ENCODE peak calls at places on chromosome 16, in four cellular contexts. W, Q, A and M are unnamed samples.

GRCh38 chr16:25627641-25628040 is 64.1 kb upstream of the HS3ST4 start:
- DNase-seq in W (no peak), Q (no peak), A (no peak), M (no peak)

GRCh38 chr16:27386674-27387073 is 15.3 kb upstream of the IL21R start:
- DNase-seq in W (no peak), Q (no peak), A (no peak), M (no peak)

GRCh38 chr16:89770367-89770766 is 46.1 kb downstream of the FANCA start:
- DNase-seq in W (no peak), Q (no peak), A (no peak), M (no peak)

GRCh38 chr16:85699628-85700027 is 10.9 kb upstream of the GINS2 start:
- DNase-seq in W (peak; percentile 52), Q (no peak), A (peak; percentile 82), M (peak; percentile 73)

GRCh38 chr16:59470556-59470955 is 736.4 kb upstream of the GOT2 start:
- DNase-seq in W (no peak), Q (no peak), A (no peak), M (no peak)

GRCh38 chr16:81553080-81553813 is 108.6 kb downstream of the CMIP start:
- DNase-seq in W (no peak), Q (peak; percentile 27), A (peak; percentile 86), M (no peak)

GRCh38 chr16:50197582-50197981 is 44.5 kb downstream of the TENT4B start:
- DNase-seq in W (no peak), Q (no peak), A (no peak), M (no peak)

GRCh38 chr16:11224096-11224893 is 31.7 kb downstream of the SOCS1 start:
- DNase-seq in W (no peak), Q (no peak), A (no peak), M (peak; percentile 38)

GRCh38 chr16:84406006-84406963 is 37.9 kb downstream of the ATP2C2 start:
- DNase-seq in W (no peak), Q (no peak), A (no peak), M (no peak)

GRCh38 chr16:73093146-73094144 is 45.5 kb upstream of the ZFHX3 start:
- DNase-seq in W (peak; percentile 27), Q (no peak), A (no peak), M (no peak)

GRCh38 chr16:16127469-16128116 is 95.7 kb downstream of the ABCC6 start:
- DNase-seq in W (peak; percentile 73), Q (peak; percentile 81), A (peak; percentile 80), M (peak; percentile 83)

GRCh38 chr16:83458612-83459011 is 349.2 kb upstream of the HSBP1 start:
- DNase-seq in W (no peak), Q (no peak), A (peak; percentile 81), M (peak; percentile 59)

GRCh38 chr16:87880117-87880696 is 10.9 kb upstream of the SLC7A5 start:
- DNase-seq in W (no peak), Q (no peak), A (no peak), M (no peak)

GRCh38 chr16:2516391-2517240 is 2.9 kb downstream of the ATP6V0C start:
- DNase-seq in W (no peak), Q (no peak), A (peak; percentile 47), M (no peak)

GRCh38 chr16:10122546-10122945 is 59.7 kb downstream of the GRIN2A start:
- DNase-seq in W (no peak), Q (peak; percentile 16), A (peak; percentile 2), M (peak; percentile 16)

GRCh38 chr16:12901597-12902436 is at the start of gene SHISA9:
- DNase-seq in W (no peak), Q (peak; percentile 41), A (peak; percentile 41), M (peak; percentile 45)

GRCh38 chr16:81505011-81505660 is 60.5 kb downstream of the CMIP start:
- DNase-seq in W (no peak), Q (no peak), A (no peak), M (no peak)

GRCh38 chr16:17572145-17572544 is 101.4 kb upstream of the XYLT1 start:
- DNase-seq in W (no peak), Q (no peak), A (no peak), M (no peak)

GRCh38 chr16:11080999-11081630 is 136.8 kb downstream of the CLEC16A start:
- DNase-seq in W (no peak), Q (no peak), A (no peak), M (no peak)

GRCh38 chr16:35746281-35746962 is 2287.0 kb downstream of the TP53TG3F start:
- DNase-seq in W (no peak), Q (no peak), A (no peak), M (no peak)

GRCh38 chr16:67200491-67200890 is 1.6 kb downstream of the ELMO3 start:
- DNase-seq in W (no peak), Q (no peak), A (no peak), M (no peak)

GRCh38 chr16:67201411-67202345 is 2.7 kb downstream of the ELMO3 start:
- DNase-seq in W (no peak), Q (no peak), A (no peak), M (no peak)

GRCh38 chr16:67199011-67199807 is at the start of gene ELMO3:
- DNase-seq in W (no peak), Q (peak; percentile 82), A (peak; percentile 35), M (peak; percentile 71)

GRCh38 chr16:67198238-67198734 is 645 bp upstream of the ELMO3 start:
- DNase-seq in W (peak; percentile 76), Q (no peak), A (peak; percentile 65), M (peak; percentile 15)

DNA sequence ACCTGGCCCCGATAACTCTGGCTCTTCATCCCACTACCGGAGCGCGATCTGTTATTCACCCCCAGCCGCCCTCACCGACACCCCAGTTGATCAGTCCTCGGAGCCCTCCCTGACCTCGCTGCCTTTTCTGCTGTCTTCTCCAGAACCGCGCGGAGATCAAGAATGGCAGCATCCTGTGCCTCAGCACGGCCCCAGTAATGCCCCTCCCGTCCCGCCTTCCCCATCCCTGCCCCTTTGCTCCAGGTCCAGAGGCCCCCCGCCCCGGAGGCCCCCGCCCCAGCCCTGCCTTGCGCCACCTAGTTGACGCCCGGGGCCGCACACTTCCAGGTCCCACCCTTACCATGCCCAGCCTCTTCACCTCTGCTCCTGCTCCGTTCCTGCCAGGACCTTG is 872 bp downstream of the ELMO3 start:
- DNase-seq in W (no peak), Q (no peak), A (no peak), M (no peak)
- H3K4me3 ChIP-seq in W (no peak overlapping the region), Q (no peak overlapping the region), A (no peak overlapping the region), M (no peak overlapping the region)

DNA sequence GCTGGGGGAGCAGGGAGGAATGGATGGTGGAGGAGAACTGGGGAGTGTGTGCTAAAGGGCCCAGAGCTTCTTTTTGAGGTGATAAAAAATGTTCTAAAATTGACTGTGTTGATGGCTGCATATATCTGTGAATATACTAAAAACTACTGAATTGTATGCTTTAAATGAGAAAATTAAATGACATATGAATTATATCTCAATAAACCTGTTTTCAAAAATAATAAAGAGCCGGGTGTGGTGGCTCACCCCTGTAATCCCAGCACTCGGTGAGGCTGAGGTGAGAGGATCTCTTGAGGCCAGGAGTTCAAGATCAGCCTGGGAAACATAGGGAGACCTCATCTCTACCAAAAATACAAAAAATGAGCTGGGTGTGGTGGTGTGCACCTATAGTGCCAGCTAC is 16.8 kb downstream of the SRL start:
- DNase-seq in W (no peak), Q (no peak), A (no peak), M (no peak)
- H3K4me1 ChIP-seq in W (no peaks in the 10 kb centered on the region), Q (no peaks in the 10 kb centered on the region), A (no peaks in the 10 kb centered on the region), M (no peaks in the 10 kb centered on the region)

GRCh38 chr16:19147627-19148026 is 20.4 kb upstream of the SYT17 start:
- DNase-seq in W (no peak), Q (no peak), A (no peak), M (no peak)

GRCh38 chr16:19153876-19154275 is 14.2 kb upstream of the SYT17 start:
- DNase-seq in W (peak; percentile 69), Q (no peak), A (no peak), M (no peak)

GRCh38 chr16:19148189-19148588 is 19.9 kb upstream of the SYT17 start:
- DNase-seq in W (no peak), Q (no peak), A (no peak), M (no peak)

DNA sequence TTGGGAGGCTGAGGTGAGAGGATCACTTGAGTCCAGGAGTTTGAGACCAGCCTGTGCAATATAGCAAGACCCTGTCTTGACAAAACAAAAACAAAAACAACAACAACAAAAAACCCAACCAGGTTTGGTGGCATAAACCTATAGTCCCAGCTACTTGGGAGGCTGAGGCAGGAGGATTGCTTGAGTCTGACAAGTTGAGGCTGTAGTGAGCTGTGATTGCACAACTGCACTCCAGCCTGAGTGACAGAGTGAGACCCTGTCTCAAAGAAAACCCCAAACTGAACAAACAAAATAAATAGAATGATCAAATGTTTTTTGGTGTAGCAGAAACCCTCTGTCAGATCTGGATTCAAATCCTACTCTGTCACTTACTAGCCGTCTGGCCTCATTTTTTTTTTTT is 16.0 kb upstream of the SYT17 start:
- DNase-seq in W (no peak), Q (no peak), A (no peak), M (no peak)
- H3K4me3 ChIP-seq in W (no peak overlapping the region), Q (no peak overlapping the region), A (no peak overlapping the region), M (no peak overlapping the region)

GRCh38 chr16:31407406-31407805 is 14.3 kb downstream of the ITGAD start:
- DNase-seq in W (no peak), Q (no peak), A (no peak), M (no peak)
- H3K4me1 ChIP-seq in W (no peaks in the 10 kb centered on the region), Q (no peaks in the 10 kb centered on the region), A (peaks cover 12% of the 10 kb centered on the region), M (no peaks in the 10 kb centered on the region)

GRCh38 chr16:730666-731509 is 4.0 kb downstream of the HAGHL start:
- DNase-seq in W (no peak), Q (no peak), A (no peak), M (no peak)
- H3K4me3 ChIP-seq in W (no peak overlapping the region), Q (no peak overlapping the region), A (no peak overlapping the region), M (no peak overlapping the region)

DNA sequence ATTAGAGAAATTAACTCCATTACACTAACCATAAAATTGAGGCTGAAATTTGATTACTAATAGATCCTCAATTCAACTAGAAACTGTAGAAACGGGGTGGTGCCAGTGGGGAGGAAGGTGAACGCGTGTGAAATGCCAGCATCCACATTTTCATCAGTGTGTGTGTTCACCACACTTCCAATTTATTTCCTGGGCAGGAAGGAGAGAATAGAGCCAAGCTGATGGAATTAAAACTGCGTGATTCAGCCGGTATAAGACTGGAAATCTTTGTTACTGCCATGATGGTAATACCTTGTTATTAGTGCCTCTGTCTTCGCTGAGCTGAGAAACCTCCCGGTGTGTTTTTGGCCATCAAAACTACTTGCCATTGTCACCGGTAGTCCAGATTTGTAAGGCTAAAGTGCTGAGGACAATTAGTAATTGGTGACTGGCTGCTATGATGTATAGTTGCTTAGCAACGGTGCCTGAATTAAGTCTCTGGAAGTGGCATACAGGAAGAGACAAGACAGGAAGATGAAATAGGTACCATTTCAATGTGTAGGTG is 232.3 kb downstream of the IRX3 start:
- DNase-seq in W (no peak), Q (no peak), A (no peak), M (no peak)
- H3K4me1 ChIP-seq in W (peaks cover 33% of the 10 kb centered on the region), Q (peaks cover 21% of the 10 kb centered on the region), A (no peaks in the 10 kb centered on the region), M (peaks cover 17% of the 10 kb centered on the region)

DNA sequence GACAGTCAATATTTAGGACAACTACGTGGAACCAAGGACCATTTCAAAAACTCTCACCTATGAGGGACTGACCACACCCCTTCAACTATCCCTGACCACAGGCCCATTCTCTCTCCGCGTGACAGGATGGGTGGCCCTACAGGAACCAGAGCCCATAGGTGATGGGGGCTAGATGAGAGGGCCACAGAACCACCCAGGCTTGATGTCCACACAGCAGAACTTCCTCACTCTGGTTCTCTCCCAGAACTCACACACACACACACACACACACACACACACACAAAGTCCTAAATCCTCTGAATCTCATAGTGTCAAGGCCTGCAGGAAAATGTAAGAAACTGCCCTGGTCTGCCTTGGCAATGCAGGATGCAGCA is 1.5 kb downstream of the ZNF319 start:
- DNase-seq in W (no peak), Q (no peak), A (no peak), M (peak; percentile 35)
- H3K4me3 ChIP-seq in W (peak overlapping the region; percentile 85), Q (no peak overlapping the region), A (peak overlapping the region; percentile 98), M (no peak overlapping the region)